ENCODE peak calls at places on chromosomes 13 and 19, in six cellular contexts. C is SK-N-SH, J is GM12891, V is HepG2, M is H1, W is GM12878. E is an unnamed sample.

GRCh38 chr13:112777637-112778406 is 88.0 kb downstream of the ATP11A start:
- DNase-seq in C (peak), J (no peak), V (no peak), M (peak), W (no peak), E (no peak)

GRCh38 chr13:100550433-100550832 is 38.2 kb downstream of the GGACT start:
- DNase-seq in C (no peak), J (no peak), V (no peak), M (peak), W (no peak), E (no peak)

GRCh38 chr13:42649761-42650289 is 75.9 kb downstream of the TNFSF11 start:
- DNase-seq in C (no peak), J (no peak), V (no peak), M (no peak), W (no peak), E (no peak)

GRCh38 chr13:94228781-94229180 is 250.7 kb downstream of the DCT start:
- DNase-seq in C (no peak), J (no peak), V (no peak), M (no peak), W (no peak), E (no peak)

GRCh38 chr19:48629599-48630288 is 7.4 kb downstream of the DBP start:
- DNase-seq in C (peak), J (no peak), V (no peak), M (peak), W (no peak), E (no peak)

GRCh38 chr19:10514211-10515145 is 2.8 kb downstream of the S1PR5 start:
- DNase-seq in C (peak), J (no peak), V (no peak), M (peak), W (no peak), E (no peak)

GRCh38 chr19:2051771-2052704 is 994 bp upstream of the MKNK2 start:
- DNase-seq in C (no peak), J (no peak), V (no peak), M (no peak), W (peak), E (no peak)

GRCh38 chr13:53201454-53202225 is 173.0 kb downstream of the OLFM4 start:
- DNase-seq in C (peak), J (no peak), V (no peak), M (peak), W (no peak), E (no peak)

GRCh38 chr19:46607441-46607841 is 6.3 kb downstream of the CALM3 start:
- DNase-seq in C (peak), J (no peak), V (no peak), M (no peak), W (no peak), E (no peak)

GRCh38 chr13:52405369-52405766 is 604 bp downstream of the THSD1 start:
- DNase-seq in C (peak), J (no peak), V (no peak), M (no peak), W (no peak), E (no peak)

GRCh38 chr13:111573362-111573761 is 252.9 kb downstream of the TEX29 start:
- DNase-seq in C (no peak), J (no peak), V (no peak), M (no peak), W (no peak), E (no peak)

GRCh38 chr13:41613984-41614581 is 156.7 kb downstream of the RGCC start:
- DNase-seq in C (no peak), J (no peak), V (peak), M (no peak), W (no peak), E (no peak)

GRCh38 chr19:6649189-6649588 is 20.8 kb downstream of the TNFSF14 start:
- DNase-seq in C (no peak), J (no peak), V (no peak), M (no peak), W (no peak), E (no peak)

GRCh38 chr19:46009530-46010510 is 13.0 kb downstream of the PGLYRP1 start:
- DNase-seq in C (peak), J (peak), V (peak), M (peak), W (no peak), E (peak)

GRCh38 chr13:90375851-90376250 is 971.6 kb upstream of the MIR17HG start:
- DNase-seq in C (no peak), J (no peak), V (no peak), M (no peak), W (no peak), E (no peak)

GRCh38 chr19:23784274-23784673 is 25.6 kb upstream of the ZNF681 start:
- DNase-seq in C (no peak), J (no peak), V (no peak), M (no peak), W (peak), E (no peak)

GRCh38 chr19:44722131-44723121 is 23.5 kb downstream of the CEACAM16 start:
- DNase-seq in C (no peak), J (no peak), V (no peak), M (no peak), W (peak), E (no peak)

GRCh38 chr13:33109319-33109718 is 93.1 kb downstream of the KL start:
- DNase-seq in C (no peak), J (no peak), V (no peak), M (no peak), W (no peak), E (no peak)

GRCh38 chr13:58018865-58019264 is 387.3 kb downstream of the PCDH17 start:
- DNase-seq in C (no peak), J (no peak), V (no peak), M (no peak), W (no peak), E (no peak)

GRCh38 chr19:5131031-5131865 is 162.3 kb downstream of the KDM4B start:
- DNase-seq in C (no peak), J (peak), V (no peak), M (no peak), W (peak), E (peak)

GRCh38 chr19:35346193-35347052 is 1.3 kb upstream of the FFAR1 start:
- DNase-seq in C (no peak), J (peak), V (peak), M (peak), W (peak), E (peak)

GRCh38 chr13:35818577-35819165 is 312.5 kb downstream of the DCLK1 start:
- DNase-seq in C (peak), J (no peak), V (peak), M (no peak), W (no peak), E (no peak)

GRCh38 chr13:99741979-99742378 is 229.6 kb downstream of the ZIC5 start:
- DNase-seq in C (no peak), J (no peak), V (no peak), M (peak), W (no peak), E (no peak)

GRCh38 chr13:114048463-114048862 is 74.6 kb upstream of the C13orf46 start:
- DNase-seq in C (no peak), J (no peak), V (no peak), M (no peak), W (no peak), E (no peak)

GRCh38 chr13:51643114-51643881 is 59.0 kb downstream of the WDFY2 start:
- DNase-seq in C (no peak), J (no peak), V (peak), M (no peak), W (no peak), E (no peak)

GRCh38 chr13:37918116-37919100 is 48.8 kb upstream of the TRPC4 start:
- DNase-seq in C (no peak), J (no peak), V (no peak), M (no peak), W (no peak), E (no peak)

GRCh38 chr19:10718205-10719196 is 622 bp downstream of the DNM2 start:
- DNase-seq in C (peak), J (peak), V (no peak), M (peak), W (no peak), E (no peak)

GRCh38 chr13:27259831-27260230 is 8.5 kb downstream of the RPL21 start:
- DNase-seq in C (no peak), J (no peak), V (no peak), M (no peak), W (no peak), E (no peak)

GRCh38 chr19:6533746-6534418 is 3.1 kb downstream of the TNFSF9 start:
- DNase-seq in C (no peak), J (no peak), V (no peak), M (peak), W (no peak), E (no peak)

GRCh38 chr13:107866666-107867623 is 348.4 kb downstream of the LIG4 start:
- DNase-seq in C (peak), J (no peak), V (no peak), M (peak), W (no peak), E (no peak)

GRCh38 chr13:78430166-78430791 is 173.1 kb downstream of the POU4F1 start:
- DNase-seq in C (no peak), J (no peak), V (no peak), M (peak), W (no peak), E (no peak)

GRCh38 chr19:29851769-29852521 is 40.2 kb downstream of the CCNE1 start:
- DNase-seq in C (no peak), J (no peak), V (no peak), M (no peak), W (peak), E (no peak)

GRCh38 chr13:106752584-106753202 is 184.8 kb upstream of the ARGLU1 start:
- DNase-seq in C (no peak), J (no peak), V (no peak), M (no peak), W (no peak), E (no peak)

GRCh38 chr13:106755542-106755941 is 187.6 kb upstream of the ARGLU1 start:
- DNase-seq in C (no peak), J (no peak), V (no peak), M (no peak), W (no peak), E (no peak)

GRCh38 chr13:106753241-106753640 is 185.3 kb upstream of the ARGLU1 start:
- DNase-seq in C (no peak), J (no peak), V (no peak), M (no peak), W (no peak), E (no peak)

GRCh38 chr13:106756446-106756845 is 188.5 kb upstream of the ARGLU1 start:
- DNase-seq in C (no peak), J (no peak), V (no peak), M (no peak), W (no peak), E (no peak)
- TF ChIP-seq TAF1 in C (no peak), J (no peak), V (no peak), M (no peak), W (no peak), E (no peak)

DNA sequence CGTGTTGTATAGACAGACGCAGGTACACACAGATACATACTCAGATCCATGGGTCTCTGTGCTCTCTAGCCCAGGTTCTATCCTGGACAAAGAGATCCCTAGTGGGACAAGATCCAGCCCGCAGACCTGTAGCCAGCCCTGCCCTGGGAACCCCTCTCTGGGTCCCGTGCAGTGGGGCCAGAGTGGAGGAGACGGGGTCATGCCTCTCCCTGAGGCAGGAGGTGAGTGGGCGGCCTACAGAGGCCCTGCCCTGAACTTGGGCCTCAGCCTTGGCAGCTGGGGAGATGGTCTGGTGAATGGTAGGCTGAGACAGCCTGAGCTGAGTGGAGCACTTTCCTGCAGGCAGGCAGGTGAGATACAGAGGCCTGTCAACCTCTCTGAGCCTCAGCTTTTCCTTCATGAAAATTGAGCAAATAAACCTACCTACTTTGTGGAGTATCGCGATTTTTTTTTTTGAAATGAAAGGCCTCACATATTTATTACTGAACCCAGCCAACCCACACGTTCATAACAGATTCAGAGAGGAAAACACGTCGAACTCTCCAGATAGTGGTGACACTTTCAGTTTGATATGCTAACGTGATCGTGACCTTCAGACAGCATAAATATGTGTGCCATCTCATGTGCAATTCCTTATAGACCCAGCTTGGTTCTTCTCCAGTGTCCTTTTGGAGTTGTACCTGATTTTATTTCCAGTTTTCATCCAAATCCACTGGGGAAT is 3.4 kb upstream of the JUND start:
- DNase-seq in C (no peak), J (no peak), V (no peak), M (no peak), W (no peak), E (no peak)
- TF ChIP-seq POLR2AphosphoS5 in C (no peak), J (no peak), V (no peak), M (no peak), W (no peak), E (no peak)

GRCh38 chr13:46903748-46904147 is 6.9 kb upstream of the HTR2A start:
- DNase-seq in C (no peak), J (no peak), V (no peak), M (no peak), W (no peak), E (no peak)
- TF ChIP-seq TAF1 in C (no peak), J (no peak), V (no peak), M (no peak), W (no peak), E (no peak)

GRCh38 chr19:18536475-18536874 is 6.9 kb downstream of the FKBP8 start:
- DNase-seq in C (no peak), J (no peak), V (no peak), M (no peak), W (no peak), E (no peak)

GRCh38 chr19:18538115-18538514 is 5.3 kb downstream of the FKBP8 start:
- DNase-seq in C (no peak), J (no peak), V (no peak), M (no peak), W (no peak), E (no peak)

GRCh38 chr19:18539372-18539771 is 4.0 kb downstream of the FKBP8 start:
- DNase-seq in C (no peak), J (no peak), V (no peak), M (no peak), W (no peak), E (no peak)

GRCh38 chr19:18541258-18541991 is 1.9 kb downstream of the FKBP8 start:
- DNase-seq in C (no peak), J (no peak), V (no peak), M (no peak), W (no peak), E (no peak)

DNA sequence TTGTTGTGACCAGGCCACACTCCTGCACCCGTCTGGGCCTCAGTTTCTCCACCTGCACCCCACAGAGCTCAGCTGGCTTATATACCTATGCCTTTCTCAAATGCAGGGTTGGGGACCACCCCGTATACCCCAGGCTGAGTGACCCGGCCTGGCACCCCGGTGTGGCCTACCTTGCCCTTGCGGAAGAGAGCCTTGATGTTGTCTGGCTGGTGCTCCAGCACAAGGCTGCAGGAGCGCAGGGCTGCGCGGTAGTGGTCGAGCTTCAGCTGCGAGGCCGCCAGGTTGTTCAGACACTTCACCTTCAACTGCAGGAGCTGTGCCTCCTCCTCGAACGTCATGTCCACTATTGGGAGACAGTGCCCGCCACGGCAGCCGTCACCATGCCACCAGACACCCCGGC is 5.9 kb downstream of the FKBP8 start:
- DNase-seq in C (no peak), J (no peak), V (no peak), M (no peak), W (no peak), E (no peak)
- TF ChIP-seq POLR2AphosphoS5 in C (no peak), J (no peak), V (no peak), M (no peak), W (no peak), E (no peak)

GRCh38 chr19:14520543-14520942 is 2.3 kb upstream of the DNAJB1 start:
- DNase-seq in C (no peak), J (no peak), V (no peak), M (no peak), W (no peak), E (no peak)
- TF ChIP-seq TAF1 in C (no peak), J (no peak), V (no peak), M (no peak), W (no peak), E (no peak)

DNA sequence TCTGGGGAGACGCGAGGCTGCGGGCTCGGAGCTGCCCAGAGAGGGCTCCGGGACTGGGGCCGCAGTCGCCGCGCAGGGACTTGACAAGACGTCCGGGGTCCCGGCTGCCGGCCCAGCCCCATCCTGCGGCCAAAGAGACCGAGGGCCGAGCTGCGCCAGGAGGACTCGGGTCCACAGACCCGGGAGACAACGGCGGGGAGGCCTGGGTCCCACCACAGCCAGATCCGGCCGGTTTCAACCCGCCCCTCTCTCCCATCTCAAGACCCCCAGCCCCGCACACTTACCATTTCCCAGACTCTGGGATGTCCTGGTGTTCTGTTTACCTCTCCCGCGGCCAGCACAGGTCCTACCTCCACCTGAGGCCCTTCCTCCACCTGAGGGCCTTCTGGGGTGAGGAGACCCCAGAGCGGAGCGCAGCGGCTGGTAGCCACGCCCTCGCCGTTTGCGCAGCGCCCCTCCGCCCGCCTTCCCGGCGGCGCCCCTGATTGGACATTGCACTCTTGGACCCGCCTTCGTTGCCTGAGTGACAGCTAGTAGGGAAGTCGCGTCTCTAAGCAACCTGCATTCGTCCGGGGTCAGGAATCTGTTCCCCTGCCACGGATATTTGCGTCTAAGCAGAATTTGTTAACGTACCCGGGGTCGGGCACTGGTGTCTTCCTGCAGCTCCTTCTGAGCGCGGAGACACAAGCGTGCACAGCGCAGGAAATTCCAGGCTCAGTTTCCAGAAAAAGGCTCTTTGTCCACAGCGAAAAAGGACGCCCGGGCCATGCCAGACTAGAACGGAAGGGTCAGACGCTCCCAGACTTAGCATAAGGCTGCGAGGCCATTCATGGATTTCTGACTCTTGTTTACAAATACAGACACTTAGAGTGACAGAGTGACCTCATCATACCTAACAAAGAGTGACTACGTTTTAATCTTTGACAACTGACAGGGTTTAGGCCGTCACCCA is at the start of gene ZNF709:
- DNase-seq in C (peak), J (peak), V (peak), M (peak), W (peak), E (peak)
- TF ChIP-seq POLR2AphosphoS5 in C (peak), J (peak), V (peak), M (peak), W (peak), E (peak)

GRCh38 chr13:93224545-93224944 is 2.1 kb upstream of the GPC6 start:
- DNase-seq in C (no peak), J (no peak), V (peak), M (no peak), W (no peak), E (no peak)
- TF ChIP-seq TAF1 in C (no peak), J (no peak), V (peak), M (no peak), W (no peak), E (no peak)

E was measured in GM12892.